ENCODE peak calls at places on chromosomes 16 and 17, in six cellular contexts. L is IMR-90, X is HepG2, Y is esophagus muscularis mucosa, K is upper lobe of right lung, A is breast epithelium. B is an unnamed sample. For H3K4me1, the result is how much of the 10 kb centered on the place peaks cover.

GRCh38 chr17:59368218-59368857 is 36.9 kb downstream of the YPEL2 start:
- DNase-seq in Y (no peak), L (no peak), X (peak), A (no peak), K (no peak), B (no peak)

GRCh38 chr17:19724501-19725420 is 8.4 kb upstream of the SLC47A2 start:
- DNase-seq in K (peak), Y (no peak), X (no peak), A (peak), L (no peak), B (no peak)

GRCh38 chr16:15986261-15986660 is 36.8 kb downstream of the ABCC1 start:
- DNase-seq in X (no peak), Y (no peak), A (no peak), L (no peak), K (no peak), B (no peak)

GRCh38 chr16:11108466-11108805 is 147.6 kb downstream of the SOCS1 start:
- DNase-seq in Y (no peak), A (no peak), K (no peak), X (no peak), L (no peak), B (no peak)

GRCh38 chr16:74029122-74029805 is 267.4 kb upstream of the PSMD7 start:
- DNase-seq in L (no peak), X (no peak), K (no peak), Y (no peak), A (no peak), B (no peak)

GRCh38 chr17:8963665-8964258 is 1.7 kb downstream of the PIK3R5 start:
- DNase-seq in K (no peak), A (no peak), X (no peak), L (no peak), Y (no peak), B (no peak)

GRCh38 chr17:76820523-76820922 is 47.7 kb upstream of the MGAT5B start:
- DNase-seq in A (no peak), L (no peak), Y (no peak), X (no peak), K (no peak), B (no peak)

GRCh38 chr17:76441681-76442340 is 11.1 kb downstream of the UBE2O start:
- DNase-seq in X (no peak), A (no peak), K (no peak), L (no peak), Y (no peak), B (no peak)

GRCh38 chr16:26717826-26718225 is 348.9 kb upstream of the C16orf82 start:
- DNase-seq in A (no peak), Y (no peak), K (no peak), X (no peak), L (no peak), B (peak)

GRCh38 chr17:9959377-9959981 is 54.4 kb upstream of the RCVRN start:
- DNase-seq in Y (no peak), K (peak), L (peak), A (peak), X (peak), B (peak)

GRCh38 chr16:13920510-13920818 is 510 bp downstream of the ERCC4 start:
- DNase-seq in A (no peak), L (no peak), Y (no peak), X (no peak), K (no peak), B (peak)

GRCh38 chr17:42407289-42407836 is 15.7 kb downstream of the CAVIN1 start:
- DNase-seq in L (peak), X (peak), K (peak), Y (no peak), A (peak), B (peak)

GRCh38 chr17:20187049-20187448 is 177.9 kb downstream of the SPECC1 start:
- DNase-seq in L (peak), X (no peak), Y (no peak), K (no peak), A (no peak), B (no peak)

GRCh38 chr16:55661842-55662479 is 6.2 kb downstream of the SLC6A2 start:
- DNase-seq in A (no peak), Y (no peak), L (no peak), X (no peak), K (no peak), B (peak)

GRCh38 chr16:81511371-81511770 is 66.8 kb downstream of the CMIP start:
- DNase-seq in A (no peak), Y (no peak), L (peak), K (no peak), X (peak), B (no peak)

GRCh38 chr16:89410322-89410721 is 80.0 kb downstream of the ANKRD11 start:
- DNase-seq in L (no peak), X (no peak), Y (no peak), A (no peak), K (no peak), B (no peak)

GRCh38 chr16:89408315-89408714 is 82.0 kb downstream of the ANKRD11 start:
- DNase-seq in A (no peak), X (no peak), Y (no peak), K (no peak), L (no peak), B (no peak)

GRCh38 chr16:89410794-89411309 is 79.5 kb downstream of the ANKRD11 start:
- DNase-seq in X (peak), Y (no peak), K (peak), A (peak), L (peak), B (peak)

GRCh38 chr16:89407925-89408300 is 82.4 kb downstream of the ANKRD11 start:
- DNase-seq in X (no peak), Y (no peak), K (no peak), A (no peak), L (no peak), B (no peak)

DNA sequence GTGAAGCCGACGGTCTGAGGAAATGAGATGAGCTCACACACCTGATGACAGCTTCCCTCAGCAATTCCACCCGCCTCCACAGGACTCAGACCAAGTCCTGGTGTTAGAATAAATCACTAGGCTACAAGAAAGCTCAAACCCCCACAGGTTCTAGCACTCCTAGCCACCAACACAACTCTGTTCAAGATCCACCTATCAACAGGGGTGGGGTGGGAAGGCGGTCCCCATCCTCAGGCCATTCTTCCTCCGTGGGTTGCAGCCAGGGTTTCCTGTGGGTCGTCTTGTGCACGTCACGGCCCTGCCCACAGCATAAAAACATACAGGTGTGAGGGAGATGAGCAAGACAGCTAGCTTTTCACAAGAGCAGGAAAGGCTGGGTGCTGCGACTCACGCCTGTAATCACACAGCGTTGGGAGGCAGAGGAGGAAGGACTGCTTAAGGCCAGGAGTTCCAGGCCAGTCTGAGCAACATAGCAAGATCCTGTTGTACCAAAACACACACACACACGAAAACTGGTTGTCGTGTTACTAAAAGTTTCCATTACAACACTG is 81.1 kb downstream of the ANKRD11 start:
- DNase-seq in Y (no peak), A (no peak), L (peak), K (no peak), X (no peak), B (no peak)
- H3K4me3 ChIP-seq in Y (no peak), A (no peak), L (no peak), K (no peak), X (no peak), B (no peak)

GRCh38 chr17:2608350-2608913 is 15.0 kb downstream of the PAFAH1B1 start:
- DNase-seq in A (no peak), Y (no peak), L (no peak), X (no peak), K (no peak), B (no peak)
- H3K4me1 ChIP-seq in A (under half), Y (half or more), L (under half), X (under half), K (under half), B (under half)

GRCh38 chr16:70526403-70526802 is 2.8 kb downstream of the SF3B3 start:
- DNase-seq in L (no peak), A (no peak), K (no peak), X (no peak), Y (no peak), B (no peak)
- H3K4me3 ChIP-seq in L (no peak), A (no peak), K (no peak), X (peak), Y (no peak), B (no peak)

DNA sequence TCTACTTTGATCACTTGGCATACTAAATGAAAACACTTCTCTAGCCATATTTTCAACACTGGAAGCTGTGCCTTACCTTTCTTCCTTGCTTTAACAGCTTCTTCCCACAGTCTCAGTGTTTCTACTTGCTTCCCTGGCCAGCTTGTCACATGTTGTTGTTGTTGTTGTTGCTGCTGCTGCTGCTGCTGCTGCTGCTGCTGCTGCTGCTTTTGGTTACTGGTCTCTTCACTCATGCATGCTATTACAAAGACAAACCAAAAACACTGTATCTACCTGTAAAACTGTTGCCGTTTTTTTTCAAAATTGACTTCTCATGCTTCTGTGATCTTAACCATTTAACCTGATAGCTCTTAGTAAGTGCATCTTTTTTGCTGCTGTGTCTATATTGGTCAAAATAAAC is 9.0 kb downstream of the VEZF1 start:
- DNase-seq in K (no peak), X (no peak), Y (no peak), L (no peak), A (no peak), B (no peak)
- H3K4me1 ChIP-seq in K (under half), X (half or more), Y (half or more), L (under half), A (under half), B (under half)

GRCh38 chr17:57481901-57482300 is 225.6 kb downstream of the MSI2 start:
- DNase-seq in Y (no peak), L (peak), X (no peak), K (no peak), A (no peak), B (no peak)

GRCh38 chr17:57478433-57478832 is 222.1 kb downstream of the MSI2 start:
- DNase-seq in L (no peak), K (no peak), A (no peak), X (no peak), Y (no peak), B (no peak)

GRCh38 chr17:57478851-57479250 is 222.5 kb downstream of the MSI2 start:
- DNase-seq in L (no peak), Y (no peak), K (no peak), A (no peak), X (no peak), B (no peak)

GRCh38 chr17:57482657-57483056 is 226.3 kb downstream of the MSI2 start:
- DNase-seq in L (peak), X (no peak), K (no peak), A (no peak), Y (no peak), B (no peak)

DNA sequence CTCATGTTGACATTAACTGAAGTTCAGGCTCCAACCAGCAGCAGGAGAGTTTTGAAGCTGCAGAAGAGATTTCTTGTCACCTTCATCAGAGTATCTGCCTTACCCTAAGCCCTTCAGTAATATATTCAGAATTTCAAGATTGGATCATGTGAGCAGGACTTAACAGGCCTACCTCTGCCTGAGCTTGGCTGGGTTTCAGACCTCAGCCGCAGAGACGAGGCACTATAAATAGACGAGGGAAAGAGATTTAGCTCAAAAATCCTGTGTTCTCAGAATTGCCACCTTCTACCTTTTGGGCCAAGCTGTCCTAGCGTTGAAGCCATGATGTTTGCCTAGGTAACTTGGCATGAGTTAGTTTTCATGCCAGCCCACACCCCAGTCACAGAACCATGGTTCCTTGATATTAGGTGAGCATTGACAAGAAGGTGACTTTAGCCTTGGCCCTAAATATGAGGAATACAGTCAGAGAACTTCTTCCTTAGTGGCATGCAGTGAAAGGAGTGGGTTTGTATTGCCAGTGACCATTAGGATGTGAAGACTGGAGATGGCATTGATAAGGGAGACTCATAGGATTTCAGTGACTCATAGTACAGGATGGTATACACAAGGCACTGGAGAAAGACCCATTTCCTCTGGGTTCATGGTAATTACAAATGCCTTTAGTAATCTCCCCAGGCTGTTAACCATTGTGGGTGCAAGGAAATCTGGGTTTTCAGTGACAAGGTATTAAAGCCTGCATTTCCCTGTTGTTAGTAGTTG is 224.3 kb downstream of the MSI2 start:
- DNase-seq in Y (no peak), L (peak), X (peak), K (no peak), A (no peak), B (peak)
- H3K4me3 ChIP-seq in Y (no peak), L (no peak), X (no peak), K (no peak), A (no peak), B (no peak)

GRCh38 chr16:70687671-70688265 is 1.9 kb upstream of the MTSS2 start:
- DNase-seq in X (no peak), A (no peak), Y (no peak), K (no peak), L (no peak), B (no peak)

GRCh38 chr16:70685938-70686375 is at the start of gene MTSS2:
- DNase-seq in K (peak), X (peak), L (peak), Y (no peak), A (peak), B (peak)

GRCh38 chr16:70687172-70687531 is 1.3 kb upstream of the MTSS2 start:
- DNase-seq in Y (no peak), K (no peak), A (no peak), L (no peak), X (no peak), B (peak)

GRCh38 chr16:70685061-70685937 is 554 bp downstream of the MTSS2 start:
- DNase-seq in A (no peak), L (no peak), X (no peak), K (no peak), Y (no peak), B (peak)

DNA sequence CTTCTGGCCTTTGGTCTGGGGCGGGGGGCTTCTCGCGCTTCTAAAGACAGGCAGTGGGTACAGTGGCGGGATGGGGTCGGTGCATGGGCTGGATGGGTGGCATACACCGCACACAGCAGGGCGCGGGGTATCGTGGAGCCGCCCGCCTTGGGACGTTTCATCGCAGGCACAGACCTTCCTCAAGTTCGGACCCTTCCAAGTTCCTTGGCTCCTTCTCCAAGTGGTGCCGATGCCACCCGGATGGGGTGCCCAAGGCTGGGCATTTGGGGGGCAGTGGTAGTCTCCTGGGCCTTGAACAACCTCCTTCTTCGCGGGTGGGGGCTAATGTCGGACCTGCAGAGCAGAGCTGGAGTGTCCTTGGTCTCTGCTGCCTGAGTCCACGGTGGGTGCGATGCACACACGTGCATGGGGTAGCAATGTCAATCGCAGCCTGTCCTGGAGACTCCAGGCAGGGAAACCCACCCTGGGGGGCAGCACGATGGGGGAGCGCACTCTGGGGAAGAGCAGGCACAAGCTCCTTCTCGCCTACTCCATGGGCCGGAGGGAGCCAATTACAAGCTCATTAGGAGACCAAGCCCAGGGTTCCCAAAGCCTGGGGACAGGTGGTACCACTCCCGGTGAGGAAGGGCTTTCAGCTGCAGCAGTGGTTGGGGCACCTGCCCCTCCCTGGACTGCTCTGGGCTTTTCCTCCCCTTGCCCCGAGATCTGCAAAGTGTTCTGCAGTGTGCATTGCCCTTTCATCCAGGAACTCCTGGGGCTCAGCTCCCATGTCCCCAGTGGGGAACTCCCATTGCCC is 721 bp upstream of the MTSS2 start:
- DNase-seq in X (no peak), K (no peak), Y (no peak), A (no peak), L (no peak), B (peak)
- H3K4me1 ChIP-seq in X (half or more), K (half or more), Y (half or more), A (half or more), L (half or more), B (half or more)